ENCODE peak calls at places on chromosomes 12 and 14, in seven cellular contexts. One of them, this sample, is unnamed.

GRCh38 chr12:34296143-34297041 is 274.1 kb downstream of the ALG10 start:
- DNase-seq in stimulated activated CD8-positive, alpha-beta memory T cell treated with anti-CD3 and anti-CD28 coated beads, Interleukin-15, amount 100 ng/mL, for 1 hour: no peak
- DNase-seq in effector memory CD8-positive, alpha-beta T cell: no peak
- DNase-seq in central memory CD8-positive, alpha-beta T cell: no peak
- DNase-seq in GM03348: no peak
- DNase-seq in stimulated activated CD4-positive, alpha-beta T cell treated with anti-CD3 and anti-CD28 coated beads, Interleukin-2, amount 100 ng/mL, for 24 hours: no peak
- DNase-seq in germinal center: no peak
- DNase-seq in this sample: no peak

GRCh38 chr12:1800646-1801284 is 19.6 kb upstream of the LRTM2 start:
- DNase-seq in stimulated activated CD8-positive, alpha-beta memory T cell treated with anti-CD3 and anti-CD28 coated beads, Interleukin-15, amount 100 ng/mL, for 1 hour: no peak
- DNase-seq in effector memory CD8-positive, alpha-beta T cell: peak
- DNase-seq in central memory CD8-positive, alpha-beta T cell: no peak
- DNase-seq in GM03348: peak
- DNase-seq in stimulated activated CD4-positive, alpha-beta T cell treated with anti-CD3 and anti-CD28 coated beads, Interleukin-2, amount 100 ng/mL, for 24 hours: peak
- DNase-seq in germinal center: peak
- DNase-seq in this sample: no peak

GRCh38 chr14:100726812-100727564 is at the start of gene DLK1:
- DNase-seq in stimulated activated CD8-positive, alpha-beta memory T cell treated with anti-CD3 and anti-CD28 coated beads, Interleukin-15, amount 100 ng/mL, for 1 hour: no peak
- DNase-seq in effector memory CD8-positive, alpha-beta T cell: no peak
- DNase-seq in central memory CD8-positive, alpha-beta T cell: no peak
- DNase-seq in GM03348: no peak
- DNase-seq in stimulated activated CD4-positive, alpha-beta T cell treated with anti-CD3 and anti-CD28 coated beads, Interleukin-2, amount 100 ng/mL, for 24 hours: no peak
- DNase-seq in germinal center: no peak
- DNase-seq in this sample: no peak

GRCh38 chr14:94365624-94366023 is 22.8 kb downstream of the SERPINA1 start:
- DNase-seq in stimulated activated CD8-positive, alpha-beta memory T cell treated with anti-CD3 and anti-CD28 coated beads, Interleukin-15, amount 100 ng/mL, for 1 hour: no peak
- DNase-seq in effector memory CD8-positive, alpha-beta T cell: no peak
- DNase-seq in central memory CD8-positive, alpha-beta T cell: no peak
- DNase-seq in GM03348: no peak
- DNase-seq in stimulated activated CD4-positive, alpha-beta T cell treated with anti-CD3 and anti-CD28 coated beads, Interleukin-2, amount 100 ng/mL, for 24 hours: no peak
- DNase-seq in germinal center: no peak
- DNase-seq in this sample: no peak

GRCh38 chr12:107400686-107401447 is 284.7 kb upstream of the PWP1 start:
- DNase-seq in stimulated activated CD8-positive, alpha-beta memory T cell treated with anti-CD3 and anti-CD28 coated beads, Interleukin-15, amount 100 ng/mL, for 1 hour: no peak
- DNase-seq in effector memory CD8-positive, alpha-beta T cell: no peak
- DNase-seq in central memory CD8-positive, alpha-beta T cell: no peak
- DNase-seq in GM03348: peak
- DNase-seq in stimulated activated CD4-positive, alpha-beta T cell treated with anti-CD3 and anti-CD28 coated beads, Interleukin-2, amount 100 ng/mL, for 24 hours: no peak
- DNase-seq in germinal center: no peak
- DNase-seq in this sample: no peak

GRCh38 chr12:111029305-111029704 is 108.9 kb upstream of the MYL2 start:
- DNase-seq in stimulated activated CD8-positive, alpha-beta memory T cell treated with anti-CD3 and anti-CD28 coated beads, Interleukin-15, amount 100 ng/mL, for 1 hour: no peak
- DNase-seq in effector memory CD8-positive, alpha-beta T cell: no peak
- DNase-seq in central memory CD8-positive, alpha-beta T cell: no peak
- DNase-seq in GM03348: no peak
- DNase-seq in stimulated activated CD4-positive, alpha-beta T cell treated with anti-CD3 and anti-CD28 coated beads, Interleukin-2, amount 100 ng/mL, for 24 hours: no peak
- DNase-seq in germinal center: no peak
- DNase-seq in this sample: no peak

GRCh38 chr12:112252184-112252583 is 126.8 kb downstream of the TRAFD1 start:
- DNase-seq in stimulated activated CD8-positive, alpha-beta memory T cell treated with anti-CD3 and anti-CD28 coated beads, Interleukin-15, amount 100 ng/mL, for 1 hour: no peak
- DNase-seq in effector memory CD8-positive, alpha-beta T cell: no peak
- DNase-seq in central memory CD8-positive, alpha-beta T cell: no peak
- DNase-seq in GM03348: no peak
- DNase-seq in stimulated activated CD4-positive, alpha-beta T cell treated with anti-CD3 and anti-CD28 coated beads, Interleukin-2, amount 100 ng/mL, for 24 hours: no peak
- DNase-seq in germinal center: no peak
- DNase-seq in this sample: peak

GRCh38 chr12:29609431-29610215 is 112.1 kb upstream of the OVCH1 start:
- DNase-seq in stimulated activated CD8-positive, alpha-beta memory T cell treated with anti-CD3 and anti-CD28 coated beads, Interleukin-15, amount 100 ng/mL, for 1 hour: no peak
- DNase-seq in effector memory CD8-positive, alpha-beta T cell: no peak
- DNase-seq in central memory CD8-positive, alpha-beta T cell: no peak
- DNase-seq in GM03348: no peak
- DNase-seq in stimulated activated CD4-positive, alpha-beta T cell treated with anti-CD3 and anti-CD28 coated beads, Interleukin-2, amount 100 ng/mL, for 24 hours: no peak
- DNase-seq in germinal center: no peak
- DNase-seq in this sample: no peak

GRCh38 chr14:101025131-101025530 is 121.6 kb upstream of the RTL1 start:
- DNase-seq in stimulated activated CD8-positive, alpha-beta memory T cell treated with anti-CD3 and anti-CD28 coated beads, Interleukin-15, amount 100 ng/mL, for 1 hour: no peak
- DNase-seq in effector memory CD8-positive, alpha-beta T cell: no peak
- DNase-seq in central memory CD8-positive, alpha-beta T cell: no peak
- DNase-seq in GM03348: no peak
- DNase-seq in stimulated activated CD4-positive, alpha-beta T cell treated with anti-CD3 and anti-CD28 coated beads, Interleukin-2, amount 100 ng/mL, for 24 hours: no peak
- DNase-seq in germinal center: no peak
- DNase-seq in this sample: no peak

GRCh38 chr12:129393357-129393937 is 510.4 kb downstream of the TMEM132D start:
- DNase-seq in stimulated activated CD8-positive, alpha-beta memory T cell treated with anti-CD3 and anti-CD28 coated beads, Interleukin-15, amount 100 ng/mL, for 1 hour: no peak
- DNase-seq in effector memory CD8-positive, alpha-beta T cell: no peak
- DNase-seq in central memory CD8-positive, alpha-beta T cell: no peak
- DNase-seq in GM03348: no peak
- DNase-seq in stimulated activated CD4-positive, alpha-beta T cell treated with anti-CD3 and anti-CD28 coated beads, Interleukin-2, amount 100 ng/mL, for 24 hours: no peak
- DNase-seq in germinal center: no peak
- DNase-seq in this sample: no peak

GRCh38 chr12:90842477-90842876 is 112.5 kb downstream of the CCER1 start:
- DNase-seq in stimulated activated CD8-positive, alpha-beta memory T cell treated with anti-CD3 and anti-CD28 coated beads, Interleukin-15, amount 100 ng/mL, for 1 hour: no peak
- DNase-seq in effector memory CD8-positive, alpha-beta T cell: no peak
- DNase-seq in central memory CD8-positive, alpha-beta T cell: no peak
- DNase-seq in GM03348: no peak
- DNase-seq in stimulated activated CD4-positive, alpha-beta T cell treated with anti-CD3 and anti-CD28 coated beads, Interleukin-2, amount 100 ng/mL, for 24 hours: no peak
- DNase-seq in germinal center: no peak
- DNase-seq in this sample: peak

GRCh38 chr12:1595690-1596347 is 1.4 kb upstream of the FBXL14 start:
- DNase-seq in stimulated activated CD8-positive, alpha-beta memory T cell treated with anti-CD3 and anti-CD28 coated beads, Interleukin-15, amount 100 ng/mL, for 1 hour: no peak
- DNase-seq in effector memory CD8-positive, alpha-beta T cell: no peak
- DNase-seq in central memory CD8-positive, alpha-beta T cell: no peak
- DNase-seq in GM03348: peak
- DNase-seq in stimulated activated CD4-positive, alpha-beta T cell treated with anti-CD3 and anti-CD28 coated beads, Interleukin-2, amount 100 ng/mL, for 24 hours: no peak
- DNase-seq in germinal center: no peak
- DNase-seq in this sample: no peak

GRCh38 chr12:83945871-83946270 is 966.7 kb downstream of the SLC6A15 start:
- DNase-seq in stimulated activated CD8-positive, alpha-beta memory T cell treated with anti-CD3 and anti-CD28 coated beads, Interleukin-15, amount 100 ng/mL, for 1 hour: no peak
- DNase-seq in effector memory CD8-positive, alpha-beta T cell: no peak
- DNase-seq in central memory CD8-positive, alpha-beta T cell: no peak
- DNase-seq in GM03348: peak
- DNase-seq in stimulated activated CD4-positive, alpha-beta T cell treated with anti-CD3 and anti-CD28 coated beads, Interleukin-2, amount 100 ng/mL, for 24 hours: no peak
- DNase-seq in germinal center: no peak
- DNase-seq in this sample: peak

GRCh38 chr14:76828339-76829015 is 2.3 kb downstream of the LRRC74A start:
- DNase-seq in stimulated activated CD8-positive, alpha-beta memory T cell treated with anti-CD3 and anti-CD28 coated beads, Interleukin-15, amount 100 ng/mL, for 1 hour: no peak
- DNase-seq in effector memory CD8-positive, alpha-beta T cell: no peak
- DNase-seq in central memory CD8-positive, alpha-beta T cell: no peak
- DNase-seq in GM03348: peak
- DNase-seq in stimulated activated CD4-positive, alpha-beta T cell treated with anti-CD3 and anti-CD28 coated beads, Interleukin-2, amount 100 ng/mL, for 24 hours: no peak
- DNase-seq in germinal center: no peak
- DNase-seq in this sample: no peak

GRCh38 chr14:91417134-91417982 is at the start of gene CCDC88C:
- DNase-seq in stimulated activated CD8-positive, alpha-beta memory T cell treated with anti-CD3 and anti-CD28 coated beads, Interleukin-15, amount 100 ng/mL, for 1 hour: no peak
- DNase-seq in effector memory CD8-positive, alpha-beta T cell: peak
- DNase-seq in central memory CD8-positive, alpha-beta T cell: peak
- DNase-seq in GM03348: peak
- DNase-seq in stimulated activated CD4-positive, alpha-beta T cell treated with anti-CD3 and anti-CD28 coated beads, Interleukin-2, amount 100 ng/mL, for 24 hours: peak
- DNase-seq in germinal center: peak
- DNase-seq in this sample: peak

GRCh38 chr14:78835909-78836308 is 665.7 kb downstream of the NRXN3 start:
- DNase-seq in stimulated activated CD8-positive, alpha-beta memory T cell treated with anti-CD3 and anti-CD28 coated beads, Interleukin-15, amount 100 ng/mL, for 1 hour: no peak
- DNase-seq in effector memory CD8-positive, alpha-beta T cell: no peak
- DNase-seq in central memory CD8-positive, alpha-beta T cell: no peak
- DNase-seq in GM03348: no peak
- DNase-seq in stimulated activated CD4-positive, alpha-beta T cell treated with anti-CD3 and anti-CD28 coated beads, Interleukin-2, amount 100 ng/mL, for 24 hours: no peak
- DNase-seq in germinal center: no peak
- DNase-seq in this sample: no peak

GRCh38 chr12:16475521-16475920 is 128.1 kb downstream of the MGST1 start:
- DNase-seq in stimulated activated CD8-positive, alpha-beta memory T cell treated with anti-CD3 and anti-CD28 coated beads, Interleukin-15, amount 100 ng/mL, for 1 hour: no peak
- DNase-seq in effector memory CD8-positive, alpha-beta T cell: no peak
- DNase-seq in central memory CD8-positive, alpha-beta T cell: no peak
- DNase-seq in GM03348: no peak
- DNase-seq in stimulated activated CD4-positive, alpha-beta T cell treated with anti-CD3 and anti-CD28 coated beads, Interleukin-2, amount 100 ng/mL, for 24 hours: no peak
- DNase-seq in germinal center: no peak
- DNase-seq in this sample: no peak

GRCh38 chr12:101256271-101256670 is 23.6 kb upstream of the UTP20 start:
- DNase-seq in stimulated activated CD8-positive, alpha-beta memory T cell treated with anti-CD3 and anti-CD28 coated beads, Interleukin-15, amount 100 ng/mL, for 1 hour: no peak
- DNase-seq in effector memory CD8-positive, alpha-beta T cell: no peak
- DNase-seq in central memory CD8-positive, alpha-beta T cell: no peak
- DNase-seq in GM03348: no peak
- DNase-seq in stimulated activated CD4-positive, alpha-beta T cell treated with anti-CD3 and anti-CD28 coated beads, Interleukin-2, amount 100 ng/mL, for 24 hours: no peak
- DNase-seq in germinal center: no peak
- DNase-seq in this sample: no peak

GRCh38 chr14:77582511-77582910 is 33.9 kb downstream of the SPTLC2 start:
- DNase-seq in stimulated activated CD8-positive, alpha-beta memory T cell treated with anti-CD3 and anti-CD28 coated beads, Interleukin-15, amount 100 ng/mL, for 1 hour: no peak
- DNase-seq in effector memory CD8-positive, alpha-beta T cell: no peak
- DNase-seq in central memory CD8-positive, alpha-beta T cell: no peak
- DNase-seq in GM03348: no peak
- DNase-seq in stimulated activated CD4-positive, alpha-beta T cell treated with anti-CD3 and anti-CD28 coated beads, Interleukin-2, amount 100 ng/mL, for 24 hours: no peak
- DNase-seq in germinal center: no peak
- DNase-seq in this sample: no peak

GRCh38 chr12:93378373-93379310 is 917 bp downstream of the NUDT4 start:
- DNase-seq in stimulated activated CD8-positive, alpha-beta memory T cell treated with anti-CD3 and anti-CD28 coated beads, Interleukin-15, amount 100 ng/mL, for 1 hour: peak
- DNase-seq in effector memory CD8-positive, alpha-beta T cell: peak
- DNase-seq in central memory CD8-positive, alpha-beta T cell: peak
- DNase-seq in GM03348: peak
- DNase-seq in stimulated activated CD4-positive, alpha-beta T cell treated with anti-CD3 and anti-CD28 coated beads, Interleukin-2, amount 100 ng/mL, for 24 hours: peak
- DNase-seq in germinal center: peak
- DNase-seq in this sample: peak

GRCh38 chr12:64256166-64256800 is 34.2 kb upstream of the KICS2 start:
- DNase-seq in stimulated activated CD8-positive, alpha-beta memory T cell treated with anti-CD3 and anti-CD28 coated beads, Interleukin-15, amount 100 ng/mL, for 1 hour: no peak
- DNase-seq in effector memory CD8-positive, alpha-beta T cell: peak
- DNase-seq in central memory CD8-positive, alpha-beta T cell: no peak
- DNase-seq in GM03348: peak
- DNase-seq in stimulated activated CD4-positive, alpha-beta T cell treated with anti-CD3 and anti-CD28 coated beads, Interleukin-2, amount 100 ng/mL, for 24 hours: no peak
- DNase-seq in germinal center: peak
- DNase-seq in this sample: peak

This sample was measured in RWPE1.